ENCODE peak calls at places on chromosomes 6 and 20, in four cellular contexts. One of them, this sample, is unnamed.

GRCh38 chr6:33294086-33294823 is 4.5 kb downstream of the RGL2 start:
- DNase-seq in K562: no peak
- DNase-seq in SK-N-SH: no peak
- DNase-seq in HepG2: no peak
- DNase-seq in this sample: no peak

GRCh38 chr6:102942206-102942605 is 1548.7 kb downstream of the GRIK2 start:
- DNase-seq in K562: no peak
- DNase-seq in SK-N-SH: no peak
- DNase-seq in HepG2: no peak
- DNase-seq in this sample: no peak

GRCh38 chr20:53899351-53900167 is 170.8 kb downstream of the BCAS1 start:
- DNase-seq in K562: peak
- DNase-seq in SK-N-SH: peak
- DNase-seq in HepG2: no peak
- DNase-seq in this sample: no peak

GRCh38 chr6:1619666-1620503 is 10.2 kb downstream of the FOXC1 start:
- DNase-seq in K562: no peak
- DNase-seq in SK-N-SH: no peak
- DNase-seq in HepG2: no peak
- DNase-seq in this sample: peak

GRCh38 chr6:167791036-167791779 is 35.5 kb upstream of the AFDN start:
- DNase-seq in K562: no peak
- DNase-seq in SK-N-SH: no peak
- DNase-seq in HepG2: peak
- DNase-seq in this sample: no peak

GRCh38 chr6:23532227-23532626 is 593.8 kb upstream of the NRSN1 start:
- DNase-seq in K562: no peak
- DNase-seq in SK-N-SH: no peak
- DNase-seq in HepG2: no peak
- DNase-seq in this sample: no peak

GRCh38 chr6:97687916-97688315 is 404.9 kb upstream of the MMS22L start:
- DNase-seq in K562: no peak
- DNase-seq in SK-N-SH: no peak
- DNase-seq in HepG2: no peak
- DNase-seq in this sample: no peak

GRCh38 chr6:145688493-145688905 is 46.8 kb downstream of the EPM2A start:
- DNase-seq in K562: no peak
- DNase-seq in SK-N-SH: no peak
- DNase-seq in HepG2: no peak
- DNase-seq in this sample: no peak

GRCh38 chr20:44247131-44247571 is at the start of gene GDAP1L1:
- DNase-seq in K562: no peak
- DNase-seq in SK-N-SH: peak
- DNase-seq in HepG2: no peak
- DNase-seq in this sample: peak

GRCh38 chr6:143276436-143276835 is 174.1 kb downstream of the ADAT2 start:
- DNase-seq in K562: no peak
- DNase-seq in SK-N-SH: no peak
- DNase-seq in HepG2: no peak
- DNase-seq in this sample: no peak

GRCh38 chr6:168415993-168416530 is 24.9 kb upstream of the SMOC2 start:
- DNase-seq in K562: no peak
- DNase-seq in SK-N-SH: no peak
- DNase-seq in HepG2: no peak
- DNase-seq in this sample: no peak

GRCh38 chr6:42294759-42295158 is 77.1 kb upstream of the MRPS10 start:
- DNase-seq in K562: no peak
- DNase-seq in SK-N-SH: no peak
- DNase-seq in HepG2: peak
- DNase-seq in this sample: no peak

GRCh38 chr6:26140967-26141294 is 53.7 kb downstream of the HFE start:
- DNase-seq in K562: no peak
- DNase-seq in SK-N-SH: no peak
- DNase-seq in HepG2: no peak
- DNase-seq in this sample: no peak

GRCh38 chr6:87182321-87182720 is 27.0 kb downstream of the ZNF292 start:
- DNase-seq in K562: no peak
- DNase-seq in SK-N-SH: no peak
- DNase-seq in HepG2: no peak
- DNase-seq in this sample: no peak

GRCh38 chr6:36973647-36974046 is 12.3 kb downstream of the MTCH1 start:
- DNase-seq in K562: no peak
- DNase-seq in SK-N-SH: no peak
- DNase-seq in HepG2: no peak
- DNase-seq in this sample: no peak

DNA sequence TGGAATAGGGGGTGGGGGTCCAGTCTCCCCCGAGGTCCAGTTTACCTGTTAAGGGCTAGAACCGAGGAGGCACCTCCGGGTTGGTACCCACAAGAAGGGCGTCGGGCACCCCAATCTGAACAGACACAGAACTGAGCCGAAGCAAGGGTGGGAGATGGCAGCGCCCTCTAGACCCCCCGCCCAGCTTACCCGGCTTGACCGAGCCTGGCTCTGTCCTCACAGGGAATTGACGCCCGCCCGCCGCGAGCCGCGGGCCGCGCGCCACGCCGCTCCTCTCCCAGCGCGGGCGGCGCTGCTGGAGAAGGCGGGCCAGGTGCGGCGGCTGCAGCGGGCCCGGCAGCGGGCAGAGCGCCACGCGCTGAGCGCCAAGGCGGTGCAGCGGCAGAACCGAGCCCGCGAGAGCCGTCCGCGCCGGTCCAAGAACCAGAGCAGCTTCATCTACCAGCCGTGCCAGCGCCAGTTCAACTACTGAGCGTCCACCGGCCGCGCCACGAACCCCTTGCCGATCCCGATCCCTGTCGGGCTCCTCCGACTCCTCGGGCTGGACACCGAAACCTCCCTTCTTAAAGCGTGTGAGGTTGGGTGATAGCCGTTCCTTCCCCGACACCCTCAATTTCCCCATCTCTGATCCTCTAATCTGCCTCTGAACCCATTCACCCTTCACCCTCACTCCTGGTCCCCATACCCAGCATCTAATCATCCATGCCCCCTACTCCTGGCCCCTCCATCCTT is 5.9 kb downstream of the TP53INP2 start:
- DNase-seq in K562: no peak
- DNase-seq in SK-N-SH: peak
- DNase-seq in HepG2: no peak
- DNase-seq in this sample: peak
- TF ChIP-seq FOXJ3 in K562: no peak
- TF ChIP-seq FOXJ3 in SK-N-SH: no peak
- TF ChIP-seq FOXJ3 in HepG2: no peak
- TF ChIP-seq FOXJ3 in this sample: no peak

GRCh38 chr6:5302220-5302946 is 41.1 kb downstream of the FARS2 start:
- DNase-seq in K562: peak
- DNase-seq in SK-N-SH: peak
- DNase-seq in HepG2: no peak
- DNase-seq in this sample: no peak
- TF ChIP-seq FOXJ3 in K562: no peak
- TF ChIP-seq FOXJ3 in SK-N-SH: no peak
- TF ChIP-seq FOXJ3 in HepG2: no peak
- TF ChIP-seq FOXJ3 in this sample: no peak

GRCh38 chr6:49888742-49889431 is 22.6 kb upstream of the CRISP1 start:
- DNase-seq in K562: peak
- DNase-seq in SK-N-SH: no peak
- DNase-seq in HepG2: no peak
- DNase-seq in this sample: no peak
- TF ChIP-seq FOXJ3 in K562: no peak
- TF ChIP-seq FOXJ3 in SK-N-SH: no peak
- TF ChIP-seq FOXJ3 in HepG2: no peak
- TF ChIP-seq FOXJ3 in this sample: no peak

DNA sequence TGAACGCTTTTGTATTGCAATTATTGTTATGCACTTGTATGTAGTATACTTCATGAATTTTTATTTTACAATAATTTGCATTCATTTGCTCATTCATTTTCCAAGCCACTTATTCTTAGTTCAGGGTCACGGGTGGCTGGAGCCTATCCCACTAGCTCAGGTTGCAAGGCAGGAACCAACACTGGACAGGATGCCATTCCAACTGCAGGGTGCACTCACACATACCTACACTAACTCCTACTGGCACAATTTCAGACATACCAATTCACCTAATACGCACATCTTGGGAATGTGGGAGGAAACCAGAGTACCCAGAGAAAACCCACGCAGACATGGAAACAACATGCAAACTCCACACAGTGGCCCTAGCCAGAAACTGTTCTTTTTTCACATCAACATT is 61.8 kb downstream of the LMBRD1 start:
- DNase-seq in K562: no peak
- DNase-seq in SK-N-SH: no peak
- DNase-seq in HepG2: no peak
- DNase-seq in this sample: no peak
- TF ChIP-seq FOXJ3 in K562: no peak
- TF ChIP-seq FOXJ3 in SK-N-SH: no peak
- TF ChIP-seq FOXJ3 in HepG2: no peak
- TF ChIP-seq FOXJ3 in this sample: no peak

This sample was measured in WTC11.